ENCODE peak calls at places on chromosome 7, in four cellular contexts. One of them, this sample, is unnamed.

GRCh38 chr7:107785926-107786325 is 17.1 kb downstream of the SLC26A3 start:
- DNase-seq in fibroblast of lung: no peak
- DNase-seq in neural progenitor cell: no peak
- DNase-seq in IMR-90: no peak
- DNase-seq in this sample: no peak

GRCh38 chr7:99112097-99112496 is 31.8 kb downstream of the SMURF1 start:
- DNase-seq in neural progenitor cell: no peak
- DNase-seq in IMR-90: no peak
- DNase-seq in fibroblast of lung: no peak
- DNase-seq in this sample: no peak

GRCh38 chr7:108324053-108325038 is 131.9 kb downstream of the NRCAM start:
- DNase-seq in IMR-90: no peak
- DNase-seq in fibroblast of lung: no peak
- DNase-seq in neural progenitor cell: peak; percentile 36
- DNase-seq in this sample: no peak

GRCh38 chr7:105261689-105262088 is 127.0 kb downstream of the SRPK2 start:
- DNase-seq in fibroblast of lung: peak; percentile 25
- DNase-seq in neural progenitor cell: no peak
- DNase-seq in IMR-90: peak; percentile 35
- DNase-seq in this sample: no peak

GRCh38 chr7:1698951-1699350 is 28.9 kb downstream of the ELFN1 start:
- DNase-seq in neural progenitor cell: no peak
- DNase-seq in IMR-90: no peak
- DNase-seq in fibroblast of lung: no peak
- DNase-seq in this sample: no peak

GRCh38 chr7:78260826-78261225 is 462.3 kb downstream of the PHTF2 start:
- DNase-seq in neural progenitor cell: no peak
- DNase-seq in IMR-90: peak; percentile 44
- DNase-seq in fibroblast of lung: peak; percentile 56
- DNase-seq in this sample: peak; percentile 51

GRCh38 chr7:66205736-66206080 is 574 bp downstream of the TPST1 start:
- DNase-seq in neural progenitor cell: peak; percentile 54
- DNase-seq in IMR-90: no peak
- DNase-seq in fibroblast of lung: no peak
- DNase-seq in this sample: no peak

GRCh38 chr7:11831727-11832495 is at the start of gene THSD7A:
- DNase-seq in fibroblast of lung: peak; percentile 66
- DNase-seq in neural progenitor cell: peak; percentile 78
- DNase-seq in IMR-90: peak; percentile 13
- DNase-seq in this sample: peak; percentile 11

GRCh38 chr7:80137410-80137809 is 2.8 kb downstream of the GNAI1 start:
- DNase-seq in fibroblast of lung: no peak
- DNase-seq in IMR-90: no peak
- DNase-seq in neural progenitor cell: no peak
- DNase-seq in this sample: no peak

GRCh38 chr7:18257711-18258110 is 230.1 kb upstream of the PRPS1L1 start:
- DNase-seq in IMR-90: peak; percentile 34
- DNase-seq in neural progenitor cell: no peak
- DNase-seq in fibroblast of lung: peak; percentile 48
- DNase-seq in this sample: peak; percentile 21

GRCh38 chr7:107579881-107580715 is at the start of gene BCAP29:
- DNase-seq in fibroblast of lung: peak; percentile 61
- DNase-seq in neural progenitor cell: peak; percentile 91
- DNase-seq in IMR-90: peak; percentile 25
- DNase-seq in this sample: peak; percentile 57

GRCh38 chr7:32051128-32051527 is 19.1 kb downstream of the PDE1C start:
- DNase-seq in neural progenitor cell: no peak
- DNase-seq in fibroblast of lung: no peak
- DNase-seq in IMR-90: no peak
- DNase-seq in this sample: no peak

GRCh38 chr7:132311747-132312146 is 264.5 kb downstream of the PLXNA4 start:
- DNase-seq in IMR-90: no peak
- DNase-seq in neural progenitor cell: peak; percentile 36
- DNase-seq in fibroblast of lung: peak; percentile 26
- DNase-seq in this sample: no peak

GRCh38 chr7:107173691-107174406 is 5.0 kb downstream of the HBP1 start:
- DNase-seq in neural progenitor cell: no peak
- DNase-seq in IMR-90: no peak
- DNase-seq in fibroblast of lung: no peak
- DNase-seq in this sample: no peak

GRCh38 chr7:22799633-22800032 is 23.0 kb downstream of the TOMM7 start:
- DNase-seq in IMR-90: peak; percentile 30
- DNase-seq in neural progenitor cell: no peak
- DNase-seq in fibroblast of lung: no peak
- DNase-seq in this sample: no peak

GRCh38 chr7:69438584-69438983 is 159.7 kb upstream of the AUTS2 start:
- DNase-seq in IMR-90: no peak
- DNase-seq in fibroblast of lung: no peak
- DNase-seq in neural progenitor cell: no peak
- DNase-seq in this sample: peak; percentile 51

GRCh38 chr7:128728608-128729007 is 10.6 kb upstream of the CALU start:
- DNase-seq in IMR-90: peak; percentile 72
- DNase-seq in neural progenitor cell: no peak
- DNase-seq in fibroblast of lung: peak; percentile 73
- DNase-seq in this sample: peak; percentile 88

GRCh38 chr7:15571303-15571878 is 9.6 kb upstream of the AGMO start:
- DNase-seq in fibroblast of lung: peak; percentile 42
- DNase-seq in IMR-90: peak; percentile 12
- DNase-seq in neural progenitor cell: no peak
- DNase-seq in this sample: no peak

GRCh38 chr7:151755131-151755787 is 121.7 kb downstream of the PRKAG2 start:
- DNase-seq in IMR-90: peak; percentile 82
- DNase-seq in neural progenitor cell: no peak
- DNase-seq in fibroblast of lung: no peak
- DNase-seq in this sample: peak; percentile 88

GRCh38 chr7:105759670-105760548 is 116.5 kb downstream of the ATXN7L1 start:
- DNase-seq in fibroblast of lung: peak; percentile 50
- DNase-seq in IMR-90: peak; percentile 71
- DNase-seq in neural progenitor cell: peak; percentile 57
- DNase-seq in this sample: peak; percentile 73

GRCh38 chr7:34057956-34058355 is 152.6 kb downstream of the BMPER start:
- DNase-seq in IMR-90: no peak
- DNase-seq in fibroblast of lung: no peak
- DNase-seq in neural progenitor cell: no peak
- DNase-seq in this sample: peak; percentile 84

GRCh38 chr7:45580053-45580872 is 6.1 kb downstream of the ADCY1 start:
- DNase-seq in neural progenitor cell: peak; percentile 54
- DNase-seq in fibroblast of lung: no peak
- DNase-seq in IMR-90: no peak
- DNase-seq in this sample: no peak

GRCh38 chr7:116511552-116512523 is 12.3 kb downstream of the CAV2 start:
- DNase-seq in IMR-90: peak; percentile 69
- DNase-seq in fibroblast of lung: peak; percentile 74
- DNase-seq in neural progenitor cell: peak; percentile 54
- DNase-seq in this sample: peak; percentile 23

GRCh38 chr7:23765943-23766342 is 55.9 kb downstream of the STK31 start:
- DNase-seq in neural progenitor cell: no peak
- DNase-seq in fibroblast of lung: no peak
- DNase-seq in IMR-90: no peak
- DNase-seq in this sample: no peak

GRCh38 chr7:1169409-1170368 is 9.7 kb upstream of the ZFAND2A start:
- DNase-seq in IMR-90: no peak
- DNase-seq in neural progenitor cell: peak; percentile 75
- DNase-seq in fibroblast of lung: peak; percentile 43
- DNase-seq in this sample: peak; percentile 80

GRCh38 chr7:12436896-12437535 is 33.4 kb upstream of the VWDE start:
- DNase-seq in neural progenitor cell: peak; percentile 64
- DNase-seq in fibroblast of lung: peak; percentile 65
- DNase-seq in IMR-90: peak; percentile 68
- DNase-seq in this sample: peak; percentile 9

GRCh38 chr7:47514818-47515217 is 67.1 kb downstream of the TNS3 start:
- DNase-seq in fibroblast of lung: peak; percentile 57
- DNase-seq in neural progenitor cell: no peak
- DNase-seq in IMR-90: peak; percentile 44
- DNase-seq in this sample: no peak

GRCh38 chr7:2719007-2719406 is 31.0 kb downstream of the AMZ1 start:
- DNase-seq in fibroblast of lung: no peak
- DNase-seq in IMR-90: no peak
- DNase-seq in neural progenitor cell: peak; percentile 62
- DNase-seq in this sample: no peak
- TF ChIP-seq CTCF in fibroblast of lung: no peak
- TF ChIP-seq CTCF in IMR-90: peak; percentile 29
- TF ChIP-seq CTCF in neural progenitor cell: peak; percentile 70
- TF ChIP-seq CTCF in this sample: peak; percentile 37

DNA sequence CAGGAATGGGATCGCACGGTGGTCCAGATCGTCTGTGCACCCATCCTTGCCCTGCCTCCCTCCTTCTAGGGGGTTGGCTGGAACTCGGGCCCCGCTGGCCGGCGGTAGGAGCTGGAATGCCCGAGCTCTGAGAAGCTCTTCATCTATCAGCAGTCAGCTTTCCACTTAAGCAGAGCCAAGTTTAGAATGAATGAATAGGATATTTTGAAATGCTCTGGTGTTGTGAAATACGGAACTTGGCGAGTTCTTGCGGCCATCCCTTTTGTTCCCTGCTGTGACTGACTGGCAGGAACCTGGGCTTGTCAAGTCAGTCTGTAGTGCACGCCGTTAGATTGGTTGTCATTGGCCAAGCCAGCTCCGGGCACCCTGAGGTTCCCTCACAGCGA is 33.3 kb downstream of the FOXK1 start:
- DNase-seq in fibroblast of lung: peak; percentile 92
- DNase-seq in IMR-90: peak; percentile 88
- DNase-seq in neural progenitor cell: no peak
- DNase-seq in this sample: peak; percentile 91
- H3K4me3 ChIP-seq in fibroblast of lung: no peak overlapping the region
- H3K4me3 ChIP-seq in IMR-90: peak overlapping the region; percentile 6
- H3K4me3 ChIP-seq in neural progenitor cell: no peak overlapping the region
- H3K4me3 ChIP-seq in this sample: peak overlapping the region; percentile 20

DNA sequence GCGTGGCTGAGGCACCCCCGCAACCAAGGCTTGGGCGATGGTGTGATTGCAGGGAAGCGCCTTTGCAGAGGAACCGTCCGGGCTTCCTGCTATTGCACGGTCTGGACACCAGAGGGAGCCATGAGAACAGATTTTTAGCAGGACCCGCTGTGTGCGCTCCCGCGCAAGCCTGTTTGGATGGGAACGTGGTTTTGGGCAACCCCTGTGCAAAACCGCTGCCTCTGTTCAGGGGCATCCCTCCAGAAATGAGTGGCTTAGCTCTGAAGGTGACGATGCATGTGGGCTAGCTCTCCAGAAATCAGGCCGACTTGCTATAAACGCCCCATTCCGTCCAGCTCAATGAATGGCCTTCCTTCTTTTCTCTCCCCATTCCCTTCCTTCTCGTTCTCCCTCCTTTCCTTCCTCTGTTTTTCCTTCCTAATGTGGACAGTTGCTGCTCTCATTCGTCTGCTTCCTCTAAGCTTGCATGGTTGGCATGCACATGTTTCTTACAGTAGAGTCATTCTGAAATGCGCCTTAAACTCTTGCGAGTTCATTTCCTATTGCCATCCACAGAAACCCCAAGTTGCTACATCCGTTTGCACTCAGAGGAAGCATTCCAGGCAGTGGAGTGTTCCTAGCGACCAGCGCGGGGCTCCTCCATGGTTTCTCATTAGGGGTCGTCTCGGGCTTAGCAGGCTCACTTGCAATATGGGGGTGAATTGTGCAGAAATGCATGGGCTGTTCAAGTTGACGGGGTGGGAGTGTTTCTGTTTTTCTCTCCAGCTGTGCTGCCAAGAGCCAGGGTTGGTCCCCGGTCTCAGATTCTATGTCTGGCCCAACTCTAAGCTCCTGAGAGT is 302.5 kb upstream of the GALNT17 start:
- DNase-seq in IMR-90: peak; percentile 56
- DNase-seq in fibroblast of lung: peak; percentile 36
- DNase-seq in neural progenitor cell: peak; percentile 79
- DNase-seq in this sample: peak; percentile 53
- TF ChIP-seq CTCF in IMR-90: peak; percentile 75
- TF ChIP-seq CTCF in fibroblast of lung: peak; percentile 60
- TF ChIP-seq CTCF in neural progenitor cell: peak; percentile 77
- TF ChIP-seq CTCF in this sample: peak; percentile 93

DNA sequence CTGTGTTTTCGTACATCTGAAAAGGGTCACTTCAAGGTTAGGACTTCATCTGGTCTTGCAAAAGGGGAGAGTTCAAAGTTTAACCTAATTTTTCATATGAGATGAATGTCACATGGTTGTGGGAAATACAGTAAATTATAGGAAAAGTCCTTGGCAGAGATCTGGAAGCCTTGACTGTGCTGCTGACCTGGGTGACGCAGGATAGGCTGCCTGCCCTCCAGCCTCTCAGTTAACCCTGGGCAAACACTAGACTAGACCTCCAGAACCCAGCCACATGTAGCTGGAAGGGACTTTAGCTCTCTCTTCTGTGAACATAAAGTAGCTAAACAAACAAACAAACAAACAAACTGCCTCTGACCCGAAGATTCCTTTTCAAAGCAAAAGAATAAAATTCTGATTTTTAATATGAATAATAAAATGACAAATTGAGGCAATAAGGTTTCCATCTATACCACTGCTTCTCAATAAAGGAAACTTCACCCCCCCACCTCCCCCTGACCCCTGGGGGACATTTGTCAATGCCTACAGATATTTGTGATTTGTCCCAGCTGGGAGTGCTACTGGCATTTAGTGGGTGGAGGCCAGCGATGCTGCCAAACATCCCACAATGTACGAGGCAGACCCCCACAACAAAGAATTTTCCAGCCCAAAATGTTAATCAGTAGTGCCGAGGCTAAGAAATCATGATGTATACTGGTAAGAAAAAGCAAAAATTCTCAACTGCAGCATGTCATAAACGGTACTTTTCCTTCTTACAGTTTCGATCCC is 75.2 kb upstream of the PRR15 start:
- DNase-seq in neural progenitor cell: no peak
- DNase-seq in IMR-90: no peak
- DNase-seq in fibroblast of lung: no peak
- DNase-seq in this sample: no peak
- H3K4me3 ChIP-seq in neural progenitor cell: no peak overlapping the region
- H3K4me3 ChIP-seq in IMR-90: no peak overlapping the region
- H3K4me3 ChIP-seq in fibroblast of lung: no peak overlapping the region
- H3K4me3 ChIP-seq in this sample: no peak overlapping the region

DNA sequence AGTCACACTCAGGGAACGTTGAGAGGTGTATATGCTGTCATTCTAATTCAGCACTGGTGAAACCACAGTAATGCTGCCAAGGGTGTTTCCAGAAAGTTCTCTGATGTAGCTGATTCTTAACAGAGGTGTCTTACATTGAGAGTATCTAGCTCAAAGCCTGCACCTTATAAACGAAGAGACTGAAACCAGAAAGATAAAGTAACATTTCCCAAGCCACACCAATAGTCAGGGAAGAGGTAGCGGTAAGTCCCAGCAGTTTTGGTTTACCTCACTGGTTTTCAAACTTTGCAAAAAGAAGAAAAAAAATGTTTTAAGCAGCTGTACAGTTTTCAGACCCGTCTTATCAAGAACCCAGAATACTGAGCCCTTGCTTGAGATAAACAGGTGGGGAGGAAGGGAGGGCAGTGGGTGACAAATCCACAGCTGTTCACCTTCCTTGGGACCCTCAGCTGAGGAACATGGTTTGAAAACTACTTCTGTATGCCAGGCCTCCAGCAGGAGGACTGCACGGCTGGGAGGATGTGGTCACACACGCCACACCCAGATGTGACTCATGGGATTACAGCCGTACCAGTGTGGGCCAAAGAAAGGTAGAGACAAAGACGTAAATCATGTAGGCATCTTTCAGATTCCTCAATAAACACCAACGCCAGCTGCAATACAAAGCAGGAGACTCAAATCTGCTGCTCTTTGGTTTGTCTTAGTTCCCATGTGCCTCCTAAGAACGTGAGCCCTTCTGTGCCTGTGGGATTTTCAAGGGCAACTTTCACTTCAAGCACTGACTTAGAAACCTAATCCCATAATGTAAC is 64.0 kb upstream of the GSDME start:
- DNase-seq in IMR-90: peak; percentile 96
- DNase-seq in fibroblast of lung: peak; percentile 99
- DNase-seq in neural progenitor cell: no peak
- DNase-seq in this sample: peak; percentile 96
- TF ChIP-seq CTCF in IMR-90: peak; percentile 29
- TF ChIP-seq CTCF in fibroblast of lung: peak; percentile 29
- TF ChIP-seq CTCF in neural progenitor cell: no peak
- TF ChIP-seq CTCF in this sample: peak; percentile 51

GRCh38 chr7:157282141-157282801 is 54.5 kb upstream of the DNAJB6 start:
- DNase-seq in neural progenitor cell: no peak
- DNase-seq in fibroblast of lung: no peak
- DNase-seq in IMR-90: no peak
- DNase-seq in this sample: no peak
- H3K4me3 ChIP-seq in neural progenitor cell: no peak overlapping the region
- H3K4me3 ChIP-seq in fibroblast of lung: no peak overlapping the region
- H3K4me3 ChIP-seq in IMR-90: no peak overlapping the region
- H3K4me3 ChIP-seq in this sample: no peak overlapping the region

This sample was measured in AG10803.